ENCODE peak calls at places on chromosomes 2 and 18, in five cellular contexts. C is neural progenitor cell; J is left ventricle myocardium inferior; V is T follicular helper cell; H is stimulated activated CD4-positive, alpha-beta T cell treated with anti-CD3 and anti-CD28 coated beads, TNF-alpha, amount 100 ng/mL, for 24 hours. N is an unnamed sample.

GRCh38 chr2:223989206-223989859 is 32.1 kb downstream of the MRPL44 start:
- DNase-seq in C (peak; percentile 58), J (no peak), V (no peak), H (no peak), N (no peak)

GRCh38 chr2:184369307-184369706 is 229.0 kb upstream of the ZNF804A start:
- DNase-seq in C (no peak), J (no peak), V (no peak), H (no peak), N (no peak)

GRCh38 chr18:56770873-56771272 is 119.7 kb downstream of the WDR7 start:
- DNase-seq in C (no peak), J (no peak), V (no peak), H (no peak), N (no peak)

GRCh38 chr18:5237083-5237722 is 40.1 kb upstream of the AKAIN1 start:
- DNase-seq in C (no peak), J (peak; percentile 15), V (peak; percentile 0), H (no peak), N (peak; percentile 1)

GRCh38 chr2:152433289-152433688 is 98.3 kb downstream of the FMNL2 start:
- DNase-seq in C (no peak), J (no peak), V (no peak), H (no peak), N (no peak)

GRCh38 chr18:79680100-79680879 is 687 bp downstream of the CTDP1 start:
- DNase-seq in C (peak; percentile 67), J (no peak), V (peak; percentile 29), H (no peak), N (peak; percentile 12)

GRCh38 chr2:40243581-40243980 is 208.3 kb downstream of the SLC8A1 start:
- DNase-seq in C (no peak), J (no peak), V (no peak), H (no peak), N (no peak)

GRCh38 chr2:144414324-144414845 is 105.5 kb downstream of the ZEB2 start:
- DNase-seq in C (no peak), J (no peak), V (no peak), H (no peak), N (no peak)

GRCh38 chr2:196365132-196365531 is 193.8 kb upstream of the STK17B start:
- DNase-seq in C (no peak), J (no peak), V (no peak), H (no peak), N (no peak)

GRCh38 chr2:109711230-109712125 is 82.6 kb upstream of the RGPD5 start:
- DNase-seq in C (no peak), J (no peak), V (no peak), H (no peak), N (no peak)

GRCh38 chr2:33645861-33646260 is 46.8 kb upstream of the FAM98A start:
- DNase-seq in C (no peak), J (no peak), V (no peak), H (no peak), N (no peak)

GRCh38 chr2:222982010-222982908 is 69.7 kb upstream of the KCNE4 start:
- DNase-seq in C (peak; percentile 55), J (peak; percentile 25), V (no peak), H (no peak), N (peak; percentile 17)

GRCh38 chr2:16617282-16618266 is 48.1 kb downstream of the CYRIA start:
- DNase-seq in C (peak; percentile 65), J (no peak), V (no peak), H (no peak), N (peak; percentile 21)

GRCh38 chr2:67797801-67798535 is 264.8 kb downstream of the C1D start:
- DNase-seq in C (peak; percentile 15), J (no peak), V (no peak), H (no peak), N (no peak)

GRCh38 chr2:3173031-3173430 is 204.6 kb downstream of the EIPR1 start:
- DNase-seq in C (no peak), J (no peak), V (no peak), H (no peak), N (no peak)

GRCh38 chr2:184677171-184677570 is 78.8 kb downstream of the ZNF804A start:
- DNase-seq in C (no peak), J (no peak), V (no peak), H (no peak), N (no peak)

GRCh38 chr18:45688113-45688512 is 35.9 kb upstream of the SLC14A1 start:
- DNase-seq in C (no peak), J (no peak), V (no peak), H (no peak), N (no peak)

GRCh38 chr2:169755083-169755870 is 21.6 kb downstream of the KLHL23 start:
- DNase-seq in C (no peak), J (no peak), V (no peak), H (no peak), N (no peak)

GRCh38 chr2:224023188-224023587 is 15.9 kb downstream of the SERPINE2 start:
- DNase-seq in C (no peak), J (no peak), V (no peak), H (no peak), N (no peak)

GRCh38 chr2:128406629-128407252 is 88.1 kb upstream of the HS6ST1 start:
- DNase-seq in C (no peak), J (no peak), V (no peak), H (no peak), N (no peak)

GRCh38 chr2:217857624-217858506 is 144.9 kb downstream of the TNS1 start:
- DNase-seq in C (no peak), J (peak; percentile 71), V (no peak), H (no peak), N (no peak)

GRCh38 chr2:190088917-190089316 is 26.4 kb upstream of the MSTN start:
- DNase-seq in C (peak; percentile 82), J (no peak), V (peak; percentile 12), H (peak; percentile 28), N (peak; percentile 68)

GRCh38 chr2:15334650-15335326 is 226.3 kb downstream of the NBAS start:
- DNase-seq in C (no peak), J (no peak), V (no peak), H (no peak), N (no peak)

GRCh38 chr2:171210864-171211431 is 50.3 kb upstream of the TLK1 start:
- DNase-seq in C (no peak), J (no peak), V (peak; percentile 16), H (peak; percentile 3), N (no peak)

GRCh38 chr18:61992285-61992684 is 99.5 kb upstream of the RNF152 start:
- DNase-seq in C (no peak), J (no peak), V (no peak), H (no peak), N (no peak)

GRCh38 chr18:676069-676468 is 18.6 kb downstream of the TYMS start:
- DNase-seq in C (no peak), J (peak; percentile 24), V (no peak), H (no peak), N (no peak)

GRCh38 chr18:25662247-25662646 is 310.3 kb upstream of the ZNF521 start:
- DNase-seq in C (no peak), J (no peak), V (no peak), H (no peak), N (no peak)

GRCh38 chr2:200603972-200604371 is 18.2 kb downstream of the AOX1 start:
- DNase-seq in C (no peak), J (no peak), V (no peak), H (no peak), N (no peak)

GRCh38 chr2:144511945-144512344 is 8.0 kb downstream of the ZEB2 start:
- DNase-seq in C (peak; percentile 66), J (no peak), V (no peak), H (no peak), N (no peak)

N was measured in neuronal stem cell.